ENCODE peak calls at places on chromosomes 6 and 20, in eight cellular contexts. R, L, V, X, O, H, M and J are unnamed samples.

GRCh38 chr20:10603378-10603777 is 70.4 kb downstream of the JAG1 start:
- DNase-seq in V (no peak), X (no peak), L (no peak), M (no peak), O (no peak), R (no peak), H (no peak), J (no peak)

GRCh38 chr20:58890073-58890453 is 37.5 kb downstream of the GNAS start:
- DNase-seq in X (no peak), H (no peak), M (no peak), L (no peak), V (no peak), R (no peak), O (no peak), J (no peak)

GRCh38 chr20:32570401-32571190 is 14.5 kb downstream of the NOL4L start:
- DNase-seq in V (no peak), M (no peak), X (no peak), R (peak; percentile 64), L (peak; percentile 93), H (no peak), O (no peak), J (no peak)

GRCh38 chr20:4166726-4167035 is 151.3 kb upstream of the RNF24 start:
- DNase-seq in X (no peak), V (no peak), H (no peak), O (no peak), L (no peak), M (no peak), R (no peak), J (no peak)

GRCh38 chr20:62952373-62953166 is at the start of gene SLC17A9:
- DNase-seq in O (no peak), M (no peak), H (peak; percentile 44), X (no peak), L (no peak), V (no peak), R (peak; percentile 88), J (peak; percentile 61)

GRCh38 chr6:36345681-36346417 is 9.2 kb upstream of the BNIP5 start:
- DNase-seq in O (no peak), L (no peak), M (peak; percentile 34), R (no peak), H (no peak), X (no peak), V (no peak), J (no peak)

GRCh38 chr20:6976535-6976934 is 209.0 kb downstream of the BMP2 start:
- DNase-seq in V (no peak), R (no peak), X (no peak), H (no peak), O (no peak), L (peak; percentile 50), M (no peak), J (no peak)

GRCh38 chr6:131555992-131556391 is 17.0 kb upstream of the ARG1 start:
- DNase-seq in O (no peak), L (no peak), X (no peak), R (no peak), V (no peak), M (no peak), H (no peak), J (no peak)

GRCh38 chr20:49207071-49207470 is 12.1 kb upstream of the DDX27 start:
- DNase-seq in H (no peak), O (no peak), R (no peak), L (no peak), V (no peak), X (peak; percentile 32), M (no peak), J (no peak)

GRCh38 chr6:154754152-154754551 is 20.9 kb downstream of the SCAF8 start:
- DNase-seq in L (no peak), H (no peak), O (no peak), V (no peak), R (no peak), X (no peak), M (peak; percentile 74), J (no peak)

GRCh38 chr20:47358672-47359532 is 2.4 kb upstream of the ZMYND8 start:
- DNase-seq in O (peak; percentile 89), L (peak; percentile 98), R (no peak), M (peak; percentile 97), X (no peak), V (peak; percentile 88), H (peak; percentile 93), J (no peak)

GRCh38 chr20:47360207-47360488 is 3.6 kb upstream of the ZMYND8 start:
- DNase-seq in L (peak; percentile 73), V (no peak), M (peak; percentile 88), H (peak; percentile 87), O (peak; percentile 72), X (no peak), R (no peak), J (no peak)

GRCh38 chr20:47361268-47361665 is 4.8 kb upstream of the ZMYND8 start:
- DNase-seq in X (no peak), H (no peak), V (no peak), L (no peak), R (no peak), M (no peak), O (no peak), J (no peak)

GRCh38 chr20:47359533-47360206 is 3.2 kb upstream of the ZMYND8 start:
- DNase-seq in O (no peak), M (no peak), H (no peak), R (no peak), V (no peak), X (no peak), L (no peak), J (no peak)

GRCh38 chr20:47360489-47361267 is 4.2 kb upstream of the ZMYND8 start:
- DNase-seq in L (peak; percentile 98), M (peak; percentile 95), R (peak; percentile 93), H (peak; percentile 79), O (peak; percentile 71), X (peak; percentile 39), V (peak; percentile 73), J (no peak)
- H3K4me3 ChIP-seq in L (peak overlapping the region; percentile 8), M (peak overlapping the region; percentile 22), R (no peak overlapping the region), H (no peak overlapping the region), O (no peak overlapping the region), X (no peak overlapping the region), V (peak overlapping the region; percentile 27), J (peak overlapping the region; percentile 10)

GRCh38 chr20:52461602-52462001 is 270.0 kb upstream of the ZFP64 start:
- DNase-seq in O (no peak), X (no peak), M (no peak), R (no peak), V (no peak), L (peak; percentile 19), H (no peak), J (no peak)

GRCh38 chr20:52457826-52458225 is 266.2 kb upstream of the ZFP64 start:
- DNase-seq in R (no peak), V (no peak), O (no peak), L (no peak), X (no peak), H (no peak), M (no peak), J (no peak)

GRCh38 chr20:52454660-52455059 is 263.1 kb upstream of the ZFP64 start:
- DNase-seq in H (no peak), M (peak; percentile 8), R (no peak), X (no peak), L (peak; percentile 56), V (no peak), O (peak; percentile 18), J (no peak)

GRCh38 chr20:52459150-52459549 is 267.6 kb upstream of the ZFP64 start:
- DNase-seq in X (no peak), H (no peak), L (no peak), O (no peak), M (no peak), V (no peak), R (no peak), J (no peak)
- H3K4me3 ChIP-seq in X (no peak overlapping the region), H (no peak overlapping the region), L (no peak overlapping the region), O (no peak overlapping the region), M (no peak overlapping the region), V (no peak overlapping the region), R (no peak overlapping the region), J (no peak overlapping the region)

GRCh38 chr20:1965520-1966278 is 28.2 kb downstream of the PDYN start:
- DNase-seq in M (peak; percentile 64), X (peak; percentile 90), R (peak; percentile 84), H (peak; percentile 58), V (peak; percentile 89), O (no peak), L (peak; percentile 70), J (peak; percentile 21)
- H3K4me3 ChIP-seq in M (no peak overlapping the region), X (no peak overlapping the region), R (no peak overlapping the region), H (no peak overlapping the region), V (peak overlapping the region; percentile 50), O (peak overlapping the region; percentile 24), L (no peak overlapping the region), J (no peak overlapping the region)

GRCh38 chr6:156780962-156781705 is 4.0 kb downstream of the ARID1B start:
- DNase-seq in M (peak; percentile 53), X (no peak), O (no peak), L (no peak), H (no peak), R (no peak), V (no peak), J (no peak)

GRCh38 chr6:156780117-156780641 is 3.0 kb downstream of the ARID1B start:
- DNase-seq in V (peak; percentile 62), H (peak; percentile 77), X (peak; percentile 83), M (peak; percentile 97), R (no peak), O (peak; percentile 79), L (peak; percentile 98), J (peak; percentile 70)

GRCh38 chr6:156783958-156784357 is 6.8 kb downstream of the ARID1B start:
- DNase-seq in M (no peak), V (no peak), H (no peak), L (no peak), X (no peak), R (no peak), O (no peak), J (no peak)

GRCh38 chr6:156781882-156782631 is 4.9 kb downstream of the ARID1B start:
- DNase-seq in R (no peak), M (peak; percentile 65), L (no peak), X (no peak), H (no peak), V (no peak), O (no peak), J (no peak)

GRCh38 chr6:156782691-156783320 is 5.6 kb downstream of the ARID1B start:
- DNase-seq in V (no peak), X (no peak), H (no peak), R (no peak), O (no peak), M (peak; percentile 59), L (no peak), J (no peak)
- H3K4me3 ChIP-seq in V (no peak overlapping the region), X (peak overlapping the region; percentile 73), H (no peak overlapping the region), R (peak overlapping the region; percentile 89), O (peak overlapping the region; percentile 76), M (peak overlapping the region; percentile 88), L (peak overlapping the region; percentile 76), J (peak overlapping the region; percentile 63)

GRCh38 chr6:73443555-73443954 is 8.5 kb downstream of the CGAS start:
- DNase-seq in M (no peak), X (no peak), V (no peak), H (no peak), L (no peak), R (no peak), O (no peak), J (no peak)
- H3K4me3 ChIP-seq in M (no peak overlapping the region), X (no peak overlapping the region), V (no peak overlapping the region), H (no peak overlapping the region), L (no peak overlapping the region), R (no peak overlapping the region), O (no peak overlapping the region), J (no peak overlapping the region)

DNA sequence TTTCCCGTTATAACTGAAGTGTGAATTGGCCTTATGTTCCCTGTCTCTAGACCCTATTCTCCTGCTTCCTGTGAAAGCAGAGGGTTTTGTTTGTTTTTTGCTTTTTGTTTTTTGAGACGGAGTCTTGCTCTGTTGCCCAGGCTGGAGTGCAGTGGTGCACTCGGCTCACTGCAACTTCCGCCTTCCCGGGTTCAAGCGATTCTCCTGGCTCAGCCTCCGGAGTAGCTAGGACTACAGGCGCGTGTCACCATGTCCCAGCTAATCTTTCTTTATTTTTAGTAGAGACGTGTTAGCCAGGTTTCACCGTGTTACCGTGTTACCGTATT is 674 bp upstream of the GNMT start:
- DNase-seq in V (no peak), M (no peak), R (no peak), O (no peak), L (no peak), X (no peak), H (no peak), J (no peak)
- H3K4me3 ChIP-seq in V (peak overlapping the region; percentile 65), M (peak overlapping the region; percentile 55), R (peak overlapping the region; percentile 45), O (peak overlapping the region; percentile 44), L (peak overlapping the region; percentile 53), X (no peak overlapping the region), H (no peak overlapping the region), J (peak overlapping the region; percentile 36)